ENCODE peak calls at places on chromosomes 11 and 22, in ten cellular contexts. One of them, this sample, is unnamed.

GRCh38 chr11:15969281-15969680 is 387.1 kb downstream of the SOX6 start:
- DNase-seq in left ventricle myocardium inferior: peak; percentile 50
- DNase-seq in HCT116: no peak
- DNase-seq in MM.1S: peak; percentile 85
- DNase-seq in lower lobe of right lung: no peak
- DNase-seq in cardiac muscle cell: peak; percentile 92
- DNase-seq in GM23338: no peak
- DNase-seq in GM12878: peak; percentile 32
- DNase-seq in heart right ventricle: peak; percentile 81
- DNase-seq in fibroblast of lung: peak; percentile 92
- DNase-seq in this sample: peak; percentile 20

GRCh38 chr11:62923634-62924411 is 2.7 kb upstream of the CHRM1 start:
- DNase-seq in lower lobe of right lung: no peak
- DNase-seq in cardiac muscle cell: no peak
- DNase-seq in HCT116: no peak
- DNase-seq in GM23338: peak; percentile 49
- DNase-seq in MM.1S: peak; percentile 75
- DNase-seq in GM12878: peak; percentile 21
- DNase-seq in left ventricle myocardium inferior: no peak
- DNase-seq in heart right ventricle: no peak
- DNase-seq in fibroblast of lung: no peak
- DNase-seq in this sample: no peak

GRCh38 chr22:36442506-36443197 is 38.8 kb downstream of the TXN2 start:
- DNase-seq in fibroblast of lung: no peak
- DNase-seq in GM12878: no peak
- DNase-seq in heart right ventricle: no peak
- DNase-seq in GM23338: no peak
- DNase-seq in left ventricle myocardium inferior: no peak
- DNase-seq in lower lobe of right lung: no peak
- DNase-seq in HCT116: no peak
- DNase-seq in cardiac muscle cell: no peak
- DNase-seq in MM.1S: no peak
- DNase-seq in this sample: no peak

GRCh38 chr22:23722724-23723123 is 28.2 kb downstream of the ZNF70 start:
- DNase-seq in HCT116: no peak
- DNase-seq in GM23338: no peak
- DNase-seq in cardiac muscle cell: no peak
- DNase-seq in fibroblast of lung: no peak
- DNase-seq in lower lobe of right lung: no peak
- DNase-seq in MM.1S: no peak
- DNase-seq in GM12878: no peak
- DNase-seq in left ventricle myocardium inferior: no peak
- DNase-seq in heart right ventricle: no peak
- DNase-seq in this sample: no peak

GRCh38 chr11:94151903-94152677 is 23.4 kb downstream of the PANX1 start:
- DNase-seq in fibroblast of lung: peak; percentile 76
- DNase-seq in HCT116: peak; percentile 73
- DNase-seq in heart right ventricle: peak; percentile 40
- DNase-seq in left ventricle myocardium inferior: no peak
- DNase-seq in MM.1S: no peak
- DNase-seq in GM12878: no peak
- DNase-seq in GM23338: no peak
- DNase-seq in cardiac muscle cell: peak; percentile 67
- DNase-seq in lower lobe of right lung: no peak
- DNase-seq in this sample: peak; percentile 62

GRCh38 chr22:49300241-49300640 is 527.4 kb downstream of the BRD1 start:
- DNase-seq in lower lobe of right lung: no peak
- DNase-seq in heart right ventricle: no peak
- DNase-seq in GM23338: no peak
- DNase-seq in HCT116: no peak
- DNase-seq in fibroblast of lung: no peak
- DNase-seq in left ventricle myocardium inferior: no peak
- DNase-seq in GM12878: no peak
- DNase-seq in MM.1S: no peak
- DNase-seq in cardiac muscle cell: no peak
- DNase-seq in this sample: no peak

GRCh38 chr11:117333921-117334320 is 6.3 kb downstream of the CEP164 start:
- DNase-seq in fibroblast of lung: no peak
- DNase-seq in MM.1S: no peak
- DNase-seq in left ventricle myocardium inferior: no peak
- DNase-seq in lower lobe of right lung: no peak
- DNase-seq in GM23338: no peak
- DNase-seq in cardiac muscle cell: no peak
- DNase-seq in HCT116: no peak
- DNase-seq in heart right ventricle: no peak
- DNase-seq in GM12878: no peak
- DNase-seq in this sample: no peak

GRCh38 chr11:117000039-117000740 is 98.0 kb downstream of the SIK3 start:
- DNase-seq in heart right ventricle: no peak
- DNase-seq in lower lobe of right lung: no peak
- DNase-seq in fibroblast of lung: no peak
- DNase-seq in GM12878: no peak
- DNase-seq in HCT116: no peak
- DNase-seq in GM23338: no peak
- DNase-seq in MM.1S: no peak
- DNase-seq in cardiac muscle cell: no peak
- DNase-seq in left ventricle myocardium inferior: no peak
- DNase-seq in this sample: no peak

GRCh38 chr22:37316875-37317371 is 34.6 kb downstream of the CYTH4 start:
- DNase-seq in MM.1S: peak; percentile 57
- DNase-seq in cardiac muscle cell: peak; percentile 92
- DNase-seq in GM23338: peak; percentile 87
- DNase-seq in left ventricle myocardium inferior: peak; percentile 69
- DNase-seq in lower lobe of right lung: peak; percentile 78
- DNase-seq in fibroblast of lung: peak; percentile 88
- DNase-seq in GM12878: no peak
- DNase-seq in heart right ventricle: peak; percentile 78
- DNase-seq in HCT116: peak; percentile 90
- DNase-seq in this sample: peak; percentile 87

GRCh38 chr22:19056951-19057401 is 65.2 kb downstream of the DGCR2 start:
- DNase-seq in cardiac muscle cell: no peak
- DNase-seq in MM.1S: no peak
- DNase-seq in lower lobe of right lung: peak; percentile 36
- DNase-seq in HCT116: no peak
- DNase-seq in GM12878: no peak
- DNase-seq in left ventricle myocardium inferior: no peak
- DNase-seq in GM23338: no peak
- DNase-seq in fibroblast of lung: no peak
- DNase-seq in heart right ventricle: no peak
- DNase-seq in this sample: no peak

GRCh38 chr11:2582958-2583604 is 116.7 kb downstream of the KCNQ1OT1 start:
- DNase-seq in left ventricle myocardium inferior: peak; percentile 9
- DNase-seq in lower lobe of right lung: peak; percentile 38
- DNase-seq in cardiac muscle cell: no peak
- DNase-seq in GM12878: no peak
- DNase-seq in MM.1S: no peak
- DNase-seq in fibroblast of lung: no peak
- DNase-seq in heart right ventricle: peak; percentile 2
- DNase-seq in HCT116: no peak
- DNase-seq in GM23338: no peak
- DNase-seq in this sample: no peak

GRCh38 chr11:91664521-91664920 is 560.1 kb upstream of the FAT3 start:
- DNase-seq in GM23338: peak; percentile 1
- DNase-seq in left ventricle myocardium inferior: no peak
- DNase-seq in lower lobe of right lung: no peak
- DNase-seq in fibroblast of lung: no peak
- DNase-seq in heart right ventricle: no peak
- DNase-seq in cardiac muscle cell: no peak
- DNase-seq in GM12878: no peak
- DNase-seq in MM.1S: no peak
- DNase-seq in HCT116: no peak
- DNase-seq in this sample: no peak

GRCh38 chr11:45410391-45411215 is 124.5 kb upstream of the SYT13 start:
- DNase-seq in GM23338: peak; percentile 64
- DNase-seq in lower lobe of right lung: no peak
- DNase-seq in cardiac muscle cell: no peak
- DNase-seq in GM12878: no peak
- DNase-seq in heart right ventricle: no peak
- DNase-seq in fibroblast of lung: no peak
- DNase-seq in left ventricle myocardium inferior: no peak
- DNase-seq in HCT116: no peak
- DNase-seq in MM.1S: no peak
- DNase-seq in this sample: no peak

GRCh38 chr11:45409587-45409986 is 123.4 kb upstream of the SYT13 start:
- DNase-seq in heart right ventricle: no peak
- DNase-seq in left ventricle myocardium inferior: no peak
- DNase-seq in lower lobe of right lung: no peak
- DNase-seq in MM.1S: no peak
- DNase-seq in HCT116: no peak
- DNase-seq in GM23338: peak; percentile 6
- DNase-seq in fibroblast of lung: no peak
- DNase-seq in cardiac muscle cell: no peak
- DNase-seq in GM12878: no peak
- DNase-seq in this sample: no peak

GRCh38 chr11:45407226-45407625 is 121.1 kb upstream of the SYT13 start:
- DNase-seq in heart right ventricle: no peak
- DNase-seq in MM.1S: no peak
- DNase-seq in GM12878: no peak
- DNase-seq in HCT116: no peak
- DNase-seq in GM23338: no peak
- DNase-seq in fibroblast of lung: no peak
- DNase-seq in lower lobe of right lung: no peak
- DNase-seq in cardiac muscle cell: no peak
- DNase-seq in left ventricle myocardium inferior: no peak
- DNase-seq in this sample: no peak

GRCh38 chr11:45402049-45402630 is 116.0 kb upstream of the SYT13 start:
- DNase-seq in HCT116: no peak
- DNase-seq in lower lobe of right lung: no peak
- DNase-seq in fibroblast of lung: no peak
- DNase-seq in MM.1S: no peak
- DNase-seq in left ventricle myocardium inferior: no peak
- DNase-seq in cardiac muscle cell: no peak
- DNase-seq in GM12878: no peak
- DNase-seq in heart right ventricle: no peak
- DNase-seq in GM23338: no peak
- DNase-seq in this sample: no peak

GRCh38 chr11:45405916-45406670 is 120.0 kb upstream of the SYT13 start:
- DNase-seq in heart right ventricle: no peak
- DNase-seq in GM23338: peak; percentile 53
- DNase-seq in left ventricle myocardium inferior: no peak
- DNase-seq in GM12878: no peak
- DNase-seq in fibroblast of lung: peak; percentile 42
- DNase-seq in lower lobe of right lung: no peak
- DNase-seq in cardiac muscle cell: peak; percentile 60
- DNase-seq in MM.1S: no peak
- DNase-seq in HCT116: no peak
- DNase-seq in this sample: no peak
- H3K4me3 ChIP-seq in heart right ventricle: no peak overlapping the region
- H3K4me3 ChIP-seq in GM23338: no peak overlapping the region
- H3K4me3 ChIP-seq in left ventricle myocardium inferior: no peak overlapping the region
- H3K4me3 ChIP-seq in GM12878: no peak overlapping the region
- H3K4me3 ChIP-seq in fibroblast of lung: no peak overlapping the region
- H3K4me3 ChIP-seq in lower lobe of right lung: no peak overlapping the region
- H3K4me3 ChIP-seq in cardiac muscle cell: no peak overlapping the region
- H3K4me3 ChIP-seq in MM.1S: no peak overlapping the region
- H3K4me3 ChIP-seq in HCT116: no peak overlapping the region
- H3K4me3 ChIP-seq in this sample: no peak overlapping the region

GRCh38 chr11:40421187-40421586 is 1038.3 kb downstream of the LRRC4C start:
- DNase-seq in left ventricle myocardium inferior: no peak
- DNase-seq in fibroblast of lung: no peak
- DNase-seq in GM12878: no peak
- DNase-seq in GM23338: no peak
- DNase-seq in heart right ventricle: no peak
- DNase-seq in MM.1S: no peak
- DNase-seq in cardiac muscle cell: no peak
- DNase-seq in lower lobe of right lung: no peak
- DNase-seq in HCT116: no peak
- DNase-seq in this sample: no peak

DNA sequence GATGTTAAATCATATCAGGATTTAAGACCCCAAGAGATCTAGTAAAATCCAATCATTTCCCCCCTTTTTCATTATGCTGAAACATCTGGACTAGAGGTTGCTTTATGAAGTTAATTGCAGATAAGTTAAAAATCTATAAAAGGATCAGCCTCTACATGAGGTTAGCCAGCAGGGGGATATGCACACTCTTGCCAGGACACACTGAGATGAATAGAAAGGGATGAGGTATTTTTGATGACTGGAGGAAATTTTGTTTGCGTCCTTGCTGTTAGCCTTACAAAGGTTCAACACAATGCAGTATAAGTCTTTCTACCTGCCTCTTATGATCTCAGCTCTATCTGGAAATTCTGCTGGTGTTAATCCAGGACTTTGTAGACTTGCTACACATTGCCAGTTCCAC is 1034.3 kb downstream of the LRRC4C start:
- DNase-seq in HCT116: no peak
- DNase-seq in cardiac muscle cell: no peak
- DNase-seq in heart right ventricle: no peak
- DNase-seq in MM.1S: peak; percentile 16
- DNase-seq in fibroblast of lung: no peak
- DNase-seq in GM12878: no peak
- DNase-seq in lower lobe of right lung: no peak
- DNase-seq in GM23338: peak; percentile 1
- DNase-seq in left ventricle myocardium inferior: no peak
- DNase-seq in this sample: no peak
- TF ChIP-seq CTCF in HCT116: no peak
- TF ChIP-seq CTCF in cardiac muscle cell: no peak
- TF ChIP-seq CTCF in heart right ventricle: no peak
- TF ChIP-seq CTCF in MM.1S: no peak
- TF ChIP-seq CTCF in fibroblast of lung: no peak
- TF ChIP-seq CTCF in GM12878: no peak
- TF ChIP-seq CTCF in lower lobe of right lung: no peak
- TF ChIP-seq CTCF in GM23338: peak; percentile 19
- TF ChIP-seq CTCF in left ventricle myocardium inferior: no peak
- TF ChIP-seq CTCF in this sample: no peak

GRCh38 chr11:12076840-12077534 is 33.4 kb upstream of the MICAL2 start:
- DNase-seq in MM.1S: no peak
- DNase-seq in GM12878: no peak
- DNase-seq in GM23338: no peak
- DNase-seq in fibroblast of lung: no peak
- DNase-seq in left ventricle myocardium inferior: no peak
- DNase-seq in heart right ventricle: no peak
- DNase-seq in HCT116: no peak
- DNase-seq in cardiac muscle cell: no peak
- DNase-seq in lower lobe of right lung: no peak
- DNase-seq in this sample: no peak
- H3K4me1 ChIP-seq in MM.1S: no peaks in the 10 kb centered on the region
- H3K4me1 ChIP-seq in GM12878: no peaks in the 10 kb centered on the region
- H3K4me1 ChIP-seq in GM23338: no peaks in the 10 kb centered on the region
- H3K4me1 ChIP-seq in fibroblast of lung: peaks cover 28% of the 10 kb centered on the region
- H3K4me1 ChIP-seq in left ventricle myocardium inferior: no peaks in the 10 kb centered on the region
- H3K4me1 ChIP-seq in heart right ventricle: peaks cover 7% of the 10 kb centered on the region
- H3K4me1 ChIP-seq in HCT116: peaks cover 8% of the 10 kb centered on the region
- H3K4me1 ChIP-seq in cardiac muscle cell: no peaks in the 10 kb centered on the region
- H3K4me1 ChIP-seq in lower lobe of right lung: peaks cover 14% of the 10 kb centered on the region
- H3K4me1 ChIP-seq in this sample: peaks cover 21% of the 10 kb centered on the region

GRCh38 chr11:70739811-70740474 is 341.6 kb downstream of the CTTN start:
- DNase-seq in lower lobe of right lung: peak; percentile 21
- DNase-seq in MM.1S: no peak
- DNase-seq in HCT116: no peak
- DNase-seq in GM12878: no peak
- DNase-seq in left ventricle myocardium inferior: no peak
- DNase-seq in heart right ventricle: no peak
- DNase-seq in cardiac muscle cell: no peak
- DNase-seq in GM23338: no peak
- DNase-seq in fibroblast of lung: no peak
- DNase-seq in this sample: no peak
- H3K4me3 ChIP-seq in lower lobe of right lung: no peak overlapping the region
- H3K4me3 ChIP-seq in MM.1S: no peak overlapping the region
- H3K4me3 ChIP-seq in HCT116: no peak overlapping the region
- H3K4me3 ChIP-seq in GM12878: no peak overlapping the region
- H3K4me3 ChIP-seq in left ventricle myocardium inferior: no peak overlapping the region
- H3K4me3 ChIP-seq in heart right ventricle: no peak overlapping the region
- H3K4me3 ChIP-seq in cardiac muscle cell: no peak overlapping the region
- H3K4me3 ChIP-seq in GM23338: no peak overlapping the region
- H3K4me3 ChIP-seq in fibroblast of lung: no peak overlapping the region
- H3K4me3 ChIP-seq in this sample: no peak overlapping the region